ENCODE peak calls at places on chromosomes 3 and 15, in eight cellular contexts. One of them, this sample, is unnamed.

GRCh38 chr3:129046037-129046731 is 14.4 kb upstream of the GP9 start:
- DNase-seq in astrocyte: no peak
- DNase-seq in PC-3: no peak
- DNase-seq in mammary epithelial cell: no peak
- DNase-seq in DND-41: no peak
- DNase-seq in keratinocyte: no peak
- DNase-seq in GM23338: peak
- DNase-seq in IMR-90: no peak
- DNase-seq in this sample: no peak

GRCh38 chr3:117626577-117626976 is 917.0 kb downstream of the TUSC7 start:
- DNase-seq in astrocyte: no peak
- DNase-seq in PC-3: no peak
- DNase-seq in mammary epithelial cell: no peak
- DNase-seq in DND-41: no peak
- DNase-seq in keratinocyte: no peak
- DNase-seq in GM23338: peak
- DNase-seq in IMR-90: no peak
- DNase-seq in this sample: no peak

GRCh38 chr3:63908081-63908736 is 4.0 kb downstream of the SCAANT1 start:
- DNase-seq in astrocyte: no peak
- DNase-seq in PC-3: no peak
- DNase-seq in mammary epithelial cell: no peak
- DNase-seq in DND-41: no peak
- DNase-seq in keratinocyte: no peak
- DNase-seq in GM23338: peak
- DNase-seq in IMR-90: peak
- DNase-seq in this sample: no peak

GRCh38 chr15:71093089-71094024 is 21.9 kb upstream of the THSD4 start:
- DNase-seq in astrocyte: peak
- DNase-seq in PC-3: peak
- DNase-seq in mammary epithelial cell: peak
- DNase-seq in DND-41: no peak
- DNase-seq in keratinocyte: no peak
- DNase-seq in GM23338: no peak
- DNase-seq in IMR-90: peak
- DNase-seq in this sample: peak

GRCh38 chr15:31470756-31471155 is 144.1 kb downstream of the KLF13 start:
- DNase-seq in astrocyte: no peak
- DNase-seq in PC-3: no peak
- DNase-seq in mammary epithelial cell: no peak
- DNase-seq in DND-41: no peak
- DNase-seq in keratinocyte: no peak
- DNase-seq in GM23338: no peak
- DNase-seq in IMR-90: no peak
- DNase-seq in this sample: no peak

GRCh38 chr3:27905625-27906024 is 183.5 kb upstream of the EOMES start:
- DNase-seq in astrocyte: no peak
- DNase-seq in PC-3: no peak
- DNase-seq in mammary epithelial cell: no peak
- DNase-seq in DND-41: peak
- DNase-seq in keratinocyte: no peak
- DNase-seq in GM23338: no peak
- DNase-seq in IMR-90: no peak
- DNase-seq in this sample: no peak

GRCh38 chr3:58659051-58659675 is 7.4 kb downstream of the FAM3D start:
- DNase-seq in astrocyte: no peak
- DNase-seq in PC-3: peak
- DNase-seq in mammary epithelial cell: peak
- DNase-seq in DND-41: no peak
- DNase-seq in keratinocyte: no peak
- DNase-seq in GM23338: peak
- DNase-seq in IMR-90: peak
- DNase-seq in this sample: peak

GRCh38 chr3:172461530-172462138 is 13.4 kb upstream of the GHSR start:
- DNase-seq in astrocyte: no peak
- DNase-seq in PC-3: peak
- DNase-seq in mammary epithelial cell: peak
- DNase-seq in DND-41: no peak
- DNase-seq in keratinocyte: no peak
- DNase-seq in GM23338: peak
- DNase-seq in IMR-90: peak
- DNase-seq in this sample: no peak

GRCh38 chr15:79540551-79540950 is 108.4 kb downstream of the MINAR1 start:
- DNase-seq in astrocyte: no peak
- DNase-seq in PC-3: peak
- DNase-seq in mammary epithelial cell: no peak
- DNase-seq in DND-41: no peak
- DNase-seq in keratinocyte: no peak
- DNase-seq in GM23338: peak
- DNase-seq in IMR-90: no peak
- DNase-seq in this sample: no peak

GRCh38 chr15:90829942-90830440 is 38.4 kb upstream of the FURIN start:
- DNase-seq in astrocyte: no peak
- DNase-seq in PC-3: no peak
- DNase-seq in mammary epithelial cell: no peak
- DNase-seq in DND-41: no peak
- DNase-seq in keratinocyte: no peak
- DNase-seq in GM23338: no peak
- DNase-seq in IMR-90: no peak
- DNase-seq in this sample: no peak

GRCh38 chr15:81304226-81304625 is 19.7 kb downstream of the STARD5 start:
- DNase-seq in astrocyte: peak
- DNase-seq in PC-3: no peak
- DNase-seq in mammary epithelial cell: peak
- DNase-seq in DND-41: no peak
- DNase-seq in keratinocyte: no peak
- DNase-seq in GM23338: no peak
- DNase-seq in IMR-90: peak
- DNase-seq in this sample: no peak

GRCh38 chr3:99962703-99963102 is 145.0 kb downstream of the CMSS1 start:
- DNase-seq in astrocyte: peak
- DNase-seq in PC-3: no peak
- DNase-seq in mammary epithelial cell: no peak
- DNase-seq in DND-41: no peak
- DNase-seq in keratinocyte: no peak
- DNase-seq in GM23338: no peak
- DNase-seq in IMR-90: peak
- DNase-seq in this sample: no peak

DNA sequence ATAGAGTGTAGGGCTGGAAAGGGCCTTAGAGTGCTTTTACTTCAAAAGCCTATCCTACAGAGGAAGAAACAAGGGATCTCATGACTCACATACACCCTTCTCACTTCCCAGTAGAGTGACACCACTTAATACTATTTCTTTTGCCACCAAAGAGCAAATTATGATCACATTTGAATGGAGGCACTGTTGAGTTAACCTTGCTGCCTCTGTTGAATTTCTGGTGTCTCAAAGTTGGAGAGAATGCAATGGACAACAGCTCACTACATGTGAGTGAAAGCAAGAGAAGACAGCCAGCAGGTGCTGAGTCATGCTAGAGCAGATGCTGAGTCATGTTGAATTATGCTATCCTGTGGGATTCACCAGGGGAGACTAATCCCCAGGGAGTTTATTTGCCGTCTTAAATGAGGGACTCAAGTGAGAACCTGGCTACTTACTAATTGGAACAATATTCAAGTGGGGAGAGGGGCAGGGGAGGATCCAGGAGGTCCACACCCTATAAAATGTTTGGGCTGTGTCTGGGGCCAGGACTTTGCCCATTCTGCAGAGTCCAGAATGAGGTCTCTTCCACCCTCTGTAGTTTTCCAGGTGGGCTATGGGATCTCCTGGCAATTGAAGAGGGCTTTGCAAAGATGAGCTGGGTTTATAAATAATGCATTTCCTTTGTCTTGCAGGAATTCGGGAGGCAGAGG is 35.8 kb downstream of the ST8SIA2 start:
- DNase-seq in astrocyte: peak
- DNase-seq in PC-3: peak
- DNase-seq in mammary epithelial cell: peak
- DNase-seq in DND-41: no peak
- DNase-seq in keratinocyte: peak
- DNase-seq in GM23338: peak
- DNase-seq in IMR-90: peak
- DNase-seq in this sample: no peak
- H3K4me2 ChIP-seq in astrocyte: peak
- H3K4me2 ChIP-seq in PC-3: peak
- H3K4me2 ChIP-seq in mammary epithelial cell: peak
- H3K4me2 ChIP-seq in DND-41: no peak
- H3K4me2 ChIP-seq in keratinocyte: no peak
- H3K4me2 ChIP-seq in GM23338: peak
- H3K4me2 ChIP-seq in IMR-90: no peak
- H3K4me2 ChIP-seq in this sample: no peak

GRCh38 chr3:107239703-107240102 is 137.5 kb upstream of the CCDC54 start:
- DNase-seq in astrocyte: no peak
- DNase-seq in PC-3: no peak
- DNase-seq in mammary epithelial cell: no peak
- DNase-seq in DND-41: no peak
- DNase-seq in keratinocyte: no peak
- DNase-seq in GM23338: no peak
- DNase-seq in IMR-90: no peak
- DNase-seq in this sample: no peak

GRCh38 chr3:107235193-107235922 is 141.9 kb upstream of the CCDC54 start:
- DNase-seq in astrocyte: no peak
- DNase-seq in PC-3: no peak
- DNase-seq in mammary epithelial cell: no peak
- DNase-seq in DND-41: no peak
- DNase-seq in keratinocyte: no peak
- DNase-seq in GM23338: peak
- DNase-seq in IMR-90: peak
- DNase-seq in this sample: no peak

GRCh38 chr3:107238787-107239186 is 138.5 kb upstream of the CCDC54 start:
- DNase-seq in astrocyte: no peak
- DNase-seq in PC-3: no peak
- DNase-seq in mammary epithelial cell: no peak
- DNase-seq in DND-41: no peak
- DNase-seq in keratinocyte: no peak
- DNase-seq in GM23338: no peak
- DNase-seq in IMR-90: no peak
- DNase-seq in this sample: no peak

GRCh38 chr3:107236661-107237375 is 140.4 kb upstream of the CCDC54 start:
- DNase-seq in astrocyte: no peak
- DNase-seq in PC-3: no peak
- DNase-seq in mammary epithelial cell: peak
- DNase-seq in DND-41: no peak
- DNase-seq in keratinocyte: no peak
- DNase-seq in GM23338: no peak
- DNase-seq in IMR-90: no peak
- DNase-seq in this sample: no peak

DNA sequence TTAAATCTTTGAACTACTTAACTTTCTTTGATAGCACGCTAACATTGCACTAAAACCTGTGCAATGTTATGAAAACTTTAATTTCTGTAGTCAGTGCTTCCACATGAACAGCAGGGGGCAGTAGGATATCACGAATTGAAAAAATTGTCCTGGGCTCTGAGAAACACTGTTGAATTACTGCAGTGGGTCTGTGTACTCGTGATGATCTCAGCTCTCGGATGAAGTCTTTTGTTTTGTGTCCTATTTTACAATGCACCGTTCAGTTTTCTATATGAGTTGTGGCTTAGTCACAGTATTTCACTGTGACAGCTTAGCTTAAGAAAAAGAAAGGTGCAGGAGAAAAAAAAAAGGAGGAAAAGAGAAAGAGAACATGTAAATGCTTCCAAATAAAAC is 141.3 kb upstream of the CCDC54 start:
- DNase-seq in astrocyte: peak
- DNase-seq in PC-3: peak
- DNase-seq in mammary epithelial cell: peak
- DNase-seq in DND-41: peak
- DNase-seq in keratinocyte: peak
- DNase-seq in GM23338: peak
- DNase-seq in IMR-90: peak
- DNase-seq in this sample: peak
- H3K4me3 ChIP-seq in astrocyte: peak
- H3K4me3 ChIP-seq in PC-3: peak
- H3K4me3 ChIP-seq in mammary epithelial cell: peak
- H3K4me3 ChIP-seq in DND-41: no peak
- H3K4me3 ChIP-seq in keratinocyte: peak
- H3K4me3 ChIP-seq in GM23338: no peak
- H3K4me3 ChIP-seq in IMR-90: peak
- H3K4me3 ChIP-seq in this sample: peak

DNA sequence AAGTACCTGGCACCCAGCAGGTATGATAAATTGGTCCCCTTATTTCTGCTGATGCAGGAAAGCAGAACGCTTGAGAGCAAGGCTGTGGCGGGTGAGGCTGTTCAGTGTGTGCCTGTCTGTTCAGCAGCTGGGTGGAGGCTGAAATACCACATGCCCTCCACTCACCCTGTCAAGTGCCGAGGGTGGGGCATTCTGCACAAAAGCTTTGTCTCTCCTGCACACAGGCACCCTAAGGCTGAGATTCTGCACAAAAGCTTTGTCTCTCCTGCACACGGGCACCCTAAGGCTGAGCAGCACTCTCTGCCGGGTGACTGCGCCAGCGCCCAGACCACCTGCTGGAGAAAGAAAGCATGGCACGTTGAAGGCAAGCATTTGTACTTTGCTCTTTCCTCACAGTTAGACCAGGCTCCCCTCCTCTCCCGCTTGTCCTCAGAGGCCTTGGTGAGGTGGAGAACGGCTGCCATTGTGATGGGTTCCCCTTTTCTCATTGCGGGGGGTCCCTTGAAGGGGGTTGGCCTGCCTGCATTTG is 97.5 kb downstream of the BDH1 start:
- DNase-seq in astrocyte: no peak
- DNase-seq in PC-3: no peak
- DNase-seq in mammary epithelial cell: peak
- DNase-seq in DND-41: peak
- DNase-seq in keratinocyte: no peak
- DNase-seq in GM23338: peak
- DNase-seq in IMR-90: peak
- DNase-seq in this sample: peak
- TF ChIP-seq CTCF in astrocyte: peak
- TF ChIP-seq CTCF in PC-3: peak
- TF ChIP-seq CTCF in mammary epithelial cell: peak
- TF ChIP-seq CTCF in DND-41: peak
- TF ChIP-seq CTCF in keratinocyte: peak
- TF ChIP-seq CTCF in GM23338: peak
- TF ChIP-seq CTCF in IMR-90: peak
- TF ChIP-seq CTCF in this sample: peak

GRCh38 chr15:86624261-86625036 is 544.8 kb downstream of the AGBL1 start:
- DNase-seq in astrocyte: peak
- DNase-seq in PC-3: peak
- DNase-seq in mammary epithelial cell: peak
- DNase-seq in DND-41: peak
- DNase-seq in keratinocyte: peak
- DNase-seq in GM23338: peak
- DNase-seq in IMR-90: peak
- DNase-seq in this sample: peak

GRCh38 chr15:86620636-86621349 is 541.1 kb downstream of the AGBL1 start:
- DNase-seq in astrocyte: peak
- DNase-seq in PC-3: no peak
- DNase-seq in mammary epithelial cell: no peak
- DNase-seq in DND-41: no peak
- DNase-seq in keratinocyte: no peak
- DNase-seq in GM23338: peak
- DNase-seq in IMR-90: no peak
- DNase-seq in this sample: no peak

GRCh38 chr15:86615816-86616215 is 536.1 kb downstream of the AGBL1 start:
- DNase-seq in astrocyte: no peak
- DNase-seq in PC-3: no peak
- DNase-seq in mammary epithelial cell: no peak
- DNase-seq in DND-41: peak
- DNase-seq in keratinocyte: no peak
- DNase-seq in GM23338: no peak
- DNase-seq in IMR-90: no peak
- DNase-seq in this sample: no peak

GRCh38 chr15:86623236-86623635 is 543.6 kb downstream of the AGBL1 start:
- DNase-seq in astrocyte: no peak
- DNase-seq in PC-3: no peak
- DNase-seq in mammary epithelial cell: no peak
- DNase-seq in DND-41: no peak
- DNase-seq in keratinocyte: no peak
- DNase-seq in GM23338: no peak
- DNase-seq in IMR-90: no peak
- DNase-seq in this sample: no peak

GRCh38 chr15:86620113-86620512 is 540.4 kb downstream of the AGBL1 start:
- DNase-seq in astrocyte: no peak
- DNase-seq in PC-3: no peak
- DNase-seq in mammary epithelial cell: no peak
- DNase-seq in DND-41: no peak
- DNase-seq in keratinocyte: no peak
- DNase-seq in GM23338: no peak
- DNase-seq in IMR-90: no peak
- DNase-seq in this sample: no peak
- H3K4me2 ChIP-seq in astrocyte: peak
- H3K4me2 ChIP-seq in PC-3: no peak
- H3K4me2 ChIP-seq in mammary epithelial cell: no peak
- H3K4me2 ChIP-seq in DND-41: no peak
- H3K4me2 ChIP-seq in keratinocyte: no peak
- H3K4me2 ChIP-seq in GM23338: peak
- H3K4me2 ChIP-seq in IMR-90: no peak
- H3K4me2 ChIP-seq in this sample: no peak